ENCODE peak calls at places on chromosome 3, in seven cellular contexts. One of them, this sample, is unnamed.

GRCh38 chr3:9715127-9715526 is 11.5 kb downstream of the CPNE9 start:
- DNase-seq in GM12891: no peak
- DNase-seq in ovary: no peak
- DNase-seq in GM12892: no peak
- DNase-seq in body of pancreas: no peak
- DNase-seq in Peyer's patch: no peak
- DNase-seq in K562: peak; percentile 61
- DNase-seq in this sample: peak; percentile 32

GRCh38 chr3:142888484-142889262 is at the start of gene PCOLCE2:
- DNase-seq in GM12891: peak; percentile 40
- DNase-seq in ovary: no peak
- DNase-seq in GM12892: peak; percentile 38
- DNase-seq in body of pancreas: peak; percentile 33
- DNase-seq in Peyer's patch: no peak
- DNase-seq in K562: peak; percentile 36
- DNase-seq in this sample: peak; percentile 52

GRCh38 chr3:62368705-62369475 is 4.5 kb downstream of the FEZF2 start:
- DNase-seq in GM12891: no peak
- DNase-seq in ovary: no peak
- DNase-seq in GM12892: no peak
- DNase-seq in body of pancreas: no peak
- DNase-seq in Peyer's patch: no peak
- DNase-seq in K562: no peak
- DNase-seq in this sample: no peak

GRCh38 chr3:184543848-184544512 is 17.6 kb upstream of the EPHB3 start:
- DNase-seq in GM12891: peak; percentile 61
- DNase-seq in ovary: peak; percentile 81
- DNase-seq in GM12892: peak; percentile 63
- DNase-seq in body of pancreas: peak; percentile 88
- DNase-seq in Peyer's patch: peak; percentile 89
- DNase-seq in K562: peak; percentile 66
- DNase-seq in this sample: peak; percentile 87

GRCh38 chr3:181839915-181840295 is 128.2 kb downstream of the SOX2 start:
- DNase-seq in GM12891: no peak
- DNase-seq in ovary: no peak
- DNase-seq in GM12892: no peak
- DNase-seq in body of pancreas: no peak
- DNase-seq in Peyer's patch: no peak
- DNase-seq in K562: no peak
- DNase-seq in this sample: no peak

GRCh38 chr3:174442317-174442682 is 416.8 kb upstream of the NAALADL2 start:
- DNase-seq in GM12891: no peak
- DNase-seq in ovary: no peak
- DNase-seq in GM12892: no peak
- DNase-seq in body of pancreas: no peak
- DNase-seq in Peyer's patch: no peak
- DNase-seq in K562: no peak
- DNase-seq in this sample: no peak

GRCh38 chr3:196268270-196269163 is 19.0 kb downstream of the PCYT1A start:
- DNase-seq in GM12891: no peak
- DNase-seq in ovary: no peak
- DNase-seq in GM12892: no peak
- DNase-seq in body of pancreas: no peak
- DNase-seq in Peyer's patch: no peak
- DNase-seq in K562: peak; percentile 36
- DNase-seq in this sample: peak; percentile 70

GRCh38 chr3:114460459-114460858 is 166.6 kb downstream of the TIGIT start:
- DNase-seq in GM12891: no peak
- DNase-seq in ovary: no peak
- DNase-seq in GM12892: no peak
- DNase-seq in body of pancreas: no peak
- DNase-seq in Peyer's patch: no peak
- DNase-seq in K562: no peak
- DNase-seq in this sample: no peak

GRCh38 chr3:128282392-128283196 is 129.3 kb downstream of the EEFSEC start:
- DNase-seq in GM12891: no peak
- DNase-seq in ovary: peak; percentile 77
- DNase-seq in GM12892: no peak
- DNase-seq in body of pancreas: peak; percentile 87
- DNase-seq in Peyer's patch: no peak
- DNase-seq in K562: no peak
- DNase-seq in this sample: no peak

GRCh38 chr3:29384640-29385039 is 103.8 kb downstream of the RBMS3 start:
- DNase-seq in GM12891: no peak
- DNase-seq in ovary: no peak
- DNase-seq in GM12892: no peak
- DNase-seq in body of pancreas: no peak
- DNase-seq in Peyer's patch: no peak
- DNase-seq in K562: no peak
- DNase-seq in this sample: no peak

GRCh38 chr3:157906627-157907026 is 199.6 kb downstream of the SHOX2 start:
- DNase-seq in GM12891: no peak
- DNase-seq in ovary: no peak
- DNase-seq in GM12892: no peak
- DNase-seq in body of pancreas: no peak
- DNase-seq in Peyer's patch: no peak
- DNase-seq in K562: no peak
- DNase-seq in this sample: no peak

GRCh38 chr3:98901465-98902174 is at the start of gene DCBLD2:
- DNase-seq in GM12891: peak; percentile 97
- DNase-seq in ovary: peak; percentile 98
- DNase-seq in GM12892: peak; percentile 97
- DNase-seq in body of pancreas: peak; percentile 97
- DNase-seq in Peyer's patch: peak; percentile 96
- DNase-seq in K562: peak; percentile 98
- DNase-seq in this sample: peak; percentile 98
- TF ChIP-seq POLR2A in GM12891: peak; percentile 59
- TF ChIP-seq POLR2A in ovary: peak; percentile 87
- TF ChIP-seq POLR2A in GM12892: peak; percentile 91
- TF ChIP-seq POLR2A in body of pancreas: peak; percentile 81
- TF ChIP-seq POLR2A in Peyer's patch: peak; percentile 29
- TF ChIP-seq POLR2A in K562: peak; percentile 73
- TF ChIP-seq POLR2A in this sample: peak; percentile 91

GRCh38 chr3:39383190-39383912 is at the start of gene SLC25A38:
- DNase-seq in GM12891: peak; percentile 65
- DNase-seq in ovary: peak; percentile 82
- DNase-seq in GM12892: peak; percentile 70
- DNase-seq in body of pancreas: peak; percentile 83
- DNase-seq in Peyer's patch: peak; percentile 92
- DNase-seq in K562: peak; percentile 91
- DNase-seq in this sample: no peak
- TF ChIP-seq POLR2A in GM12891: peak; percentile 69
- TF ChIP-seq POLR2A in ovary: peak; percentile 66
- TF ChIP-seq POLR2A in GM12892: peak; percentile 70
- TF ChIP-seq POLR2A in body of pancreas: peak; percentile 37
- TF ChIP-seq POLR2A in Peyer's patch: peak; percentile 47
- TF ChIP-seq POLR2A in K562: peak; percentile 78
- TF ChIP-seq POLR2A in this sample: no peak

DNA sequence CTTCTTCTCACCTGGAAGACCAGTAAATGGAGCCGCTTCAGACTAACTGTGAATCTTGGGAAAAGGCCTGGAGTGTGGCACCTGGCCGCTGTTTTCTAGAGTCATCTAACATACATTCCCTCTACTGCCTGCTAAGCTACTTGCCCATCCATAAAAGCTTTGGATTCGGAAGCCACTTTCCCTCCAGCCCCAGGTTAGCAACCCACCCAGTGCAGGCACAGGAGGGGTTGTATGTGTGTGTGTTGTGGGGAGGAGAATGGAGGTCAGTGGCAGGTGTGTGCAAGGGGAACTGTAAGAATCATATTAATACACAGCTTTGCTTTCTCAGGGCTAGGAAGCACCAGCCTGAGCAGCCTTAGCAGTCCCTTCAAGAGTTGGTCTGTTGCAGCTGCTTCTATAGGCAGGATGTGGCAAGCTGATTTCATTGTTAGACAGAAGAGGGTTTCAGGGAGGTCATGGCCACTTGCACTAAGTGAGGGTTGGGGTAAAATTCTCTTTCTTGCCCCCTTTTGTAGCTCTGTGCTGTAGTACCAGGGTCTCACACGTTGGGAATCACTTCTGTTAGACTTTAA is 8.9 kb downstream of the NSUN3 start:
- DNase-seq in GM12891: no peak
- DNase-seq in ovary: no peak
- DNase-seq in GM12892: no peak
- DNase-seq in body of pancreas: peak; percentile 20
- DNase-seq in Peyer's patch: no peak
- DNase-seq in K562: no peak
- DNase-seq in this sample: no peak
- TF ChIP-seq POLR2A in GM12891: no peak
- TF ChIP-seq POLR2A in ovary: no peak
- TF ChIP-seq POLR2A in GM12892: no peak
- TF ChIP-seq POLR2A in body of pancreas: no peak
- TF ChIP-seq POLR2A in Peyer's patch: no peak
- TF ChIP-seq POLR2A in K562: no peak
- TF ChIP-seq POLR2A in this sample: no peak

GRCh38 chr3:44729384-44729910 is at the start of gene ZNF501:
- DNase-seq in GM12891: peak; percentile 75
- DNase-seq in ovary: peak; percentile 92
- DNase-seq in GM12892: peak; percentile 49
- DNase-seq in body of pancreas: peak; percentile 98
- DNase-seq in Peyer's patch: peak; percentile 97
- DNase-seq in K562: peak; percentile 93
- DNase-seq in this sample: peak; percentile 88
- TF ChIP-seq POLR2A in GM12891: peak; percentile 57
- TF ChIP-seq POLR2A in ovary: peak; percentile 43
- TF ChIP-seq POLR2A in GM12892: peak; percentile 44
- TF ChIP-seq POLR2A in body of pancreas: peak; percentile 68
- TF ChIP-seq POLR2A in Peyer's patch: no peak
- TF ChIP-seq POLR2A in K562: peak; percentile 89
- TF ChIP-seq POLR2A in this sample: no peak

DNA sequence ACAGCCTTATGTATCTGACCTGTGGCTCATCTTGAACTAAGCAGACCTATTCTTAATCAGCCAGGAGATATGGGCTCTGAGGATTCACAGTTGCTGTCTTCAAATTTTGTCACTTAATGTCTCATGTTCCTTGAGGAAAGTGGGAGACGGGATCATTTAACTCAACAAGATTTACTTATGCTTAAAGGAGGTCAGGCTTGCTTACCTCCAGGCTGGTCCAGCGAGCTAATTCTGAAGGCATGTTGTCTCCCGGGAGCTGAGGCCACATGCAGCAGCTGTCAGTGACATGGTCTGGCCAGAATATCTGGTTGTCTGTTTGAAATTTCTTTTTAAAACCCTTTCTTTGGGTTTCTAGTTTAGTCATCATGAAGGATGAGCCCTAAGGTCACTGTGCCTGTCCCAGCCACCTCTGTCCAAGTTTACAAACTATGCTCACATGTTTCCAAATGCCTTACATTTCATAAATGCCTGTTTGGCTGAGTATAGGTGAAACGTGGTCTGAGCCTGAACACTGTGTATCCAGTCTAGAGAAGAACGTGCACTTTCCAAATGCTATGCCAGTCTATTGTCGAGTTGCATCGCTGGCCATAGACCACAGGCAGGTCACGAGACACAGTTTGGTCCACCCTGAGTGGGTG is 26.8 kb downstream of the LRTM1 start:
- DNase-seq in GM12891: no peak
- DNase-seq in ovary: no peak
- DNase-seq in GM12892: no peak
- DNase-seq in body of pancreas: no peak
- DNase-seq in Peyer's patch: no peak
- DNase-seq in K562: no peak
- DNase-seq in this sample: no peak
- TF ChIP-seq POLR2A in GM12891: no peak
- TF ChIP-seq POLR2A in ovary: no peak
- TF ChIP-seq POLR2A in GM12892: no peak
- TF ChIP-seq POLR2A in body of pancreas: no peak
- TF ChIP-seq POLR2A in Peyer's patch: no peak
- TF ChIP-seq POLR2A in K562: no peak
- TF ChIP-seq POLR2A in this sample: no peak

GRCh38 chr3:38988955-38989354 is 62.8 kb downstream of the SCN11A start:
- DNase-seq in GM12891: no peak
- DNase-seq in ovary: no peak
- DNase-seq in GM12892: no peak
- DNase-seq in body of pancreas: no peak
- DNase-seq in Peyer's patch: no peak
- DNase-seq in K562: no peak
- DNase-seq in this sample: no peak
- TF ChIP-seq POLR2A in GM12891: no peak
- TF ChIP-seq POLR2A in ovary: no peak
- TF ChIP-seq POLR2A in GM12892: no peak
- TF ChIP-seq POLR2A in body of pancreas: no peak
- TF ChIP-seq POLR2A in Peyer's patch: no peak
- TF ChIP-seq POLR2A in K562: no peak
- TF ChIP-seq POLR2A in this sample: no peak

This sample was measured in erythroblast.